ENCODE peak calls at places on chromosomes 11 and 22, in four cellular contexts. V is K562, I is hippocampal formation, U is NAMALWA. A is an unnamed sample.

GRCh38 chr22:43847376-43848289 is 14.7 kb downstream of the SULT4A1 start:
- DNase-seq in V (no peak), I (no peak), U (no peak), A (no peak)

GRCh38 chr11:113242767-113243397 is 71.5 kb upstream of the TTC12 start:
- DNase-seq in V (no peak), I (peak; percentile 62), U (no peak), A (peak; percentile 88)

GRCh38 chr11:65043881-65044501 is 3.0 kb downstream of the SAC3D1 start:
- DNase-seq in V (no peak), I (peak; percentile 18), U (no peak), A (no peak)

GRCh38 chr11:128888034-128888985 is 2.8 kb upstream of the KCNJ5 start:
- DNase-seq in V (no peak), I (no peak), U (no peak), A (no peak)

GRCh38 chr22:39117585-39118191 is 20.6 kb downstream of the APOBEC3H start:
- DNase-seq in V (peak; percentile 42), I (peak; percentile 18), U (peak; percentile 74), A (peak; percentile 65)

GRCh38 chr11:69903206-69903605 is 84.0 kb upstream of the FGF3 start:
- DNase-seq in V (no peak), I (no peak), U (no peak), A (no peak)

GRCh38 chr11:68749501-68750196 is 1.7 kb downstream of the TESMIN start:
- DNase-seq in V (no peak), I (no peak), U (no peak), A (no peak)

GRCh38 chr11:105202844-105203548 is 63.4 kb upstream of the CARD18 start:
- DNase-seq in V (no peak), I (no peak), U (no peak), A (peak; percentile 7)

GRCh38 chr11:7577226-7577882 is 63.6 kb downstream of the PPFIBP2 start:
- DNase-seq in V (no peak), I (peak; percentile 83), U (no peak), A (no peak)

GRCh38 chr11:3153291-3153861 is 11.7 kb downstream of the OSBPL5 start:
- DNase-seq in V (no peak), I (no peak), U (no peak), A (no peak)

GRCh38 chr11:71184421-71185210 is 67.8 kb downstream of the SHANK2 start:
- DNase-seq in V (no peak), I (no peak), U (no peak), A (no peak)

GRCh38 chr11:70416881-70417280 is 18.6 kb downstream of the CTTN start:
- DNase-seq in V (no peak), I (no peak), U (no peak), A (no peak)

GRCh38 chr11:96538104-96538503 is 148.3 kb downstream of the JRKL start:
- DNase-seq in V (no peak), I (no peak), U (no peak), A (no peak)

GRCh38 chr11:113296447-113297205 is 17.8 kb upstream of the TTC12 start:
- DNase-seq in V (no peak), I (no peak), U (no peak), A (peak; percentile 63)

GRCh38 chr11:43937434-43938411 is 4.7 kb upstream of the C11orf96 start:
- DNase-seq in V (no peak), I (no peak), U (no peak), A (no peak)

GRCh38 chr11:6667733-6668374 is 12.2 kb upstream of the DCHS1 start:
- DNase-seq in V (peak; percentile 48), I (no peak), U (peak; percentile 63), A (peak; percentile 19)

GRCh38 chr11:26187639-26188038 is 144.3 kb upstream of the ANO3 start:
- DNase-seq in V (no peak), I (no peak), U (no peak), A (no peak)

GRCh38 chr11:40292636-40293585 is 1166.5 kb downstream of the LRRC4C start:
- DNase-seq in V (no peak), I (no peak), U (no peak), A (no peak)

GRCh38 chr11:76086713-76087635 is 119.3 kb downstream of the WNT11 start:
- DNase-seq in V (no peak), I (no peak), U (no peak), A (no peak)

GRCh38 chr22:25405854-25406509 is 158.5 kb upstream of the GRK3 start:
- DNase-seq in V (no peak), I (no peak), U (no peak), A (no peak)

GRCh38 chr11:83162377-83162776 is 5.4 kb downstream of the PCF11 start:
- DNase-seq in V (no peak), I (no peak), U (peak; percentile 54), A (peak; percentile 70)

GRCh38 chr11:3000032-3000961 is 8.2 kb upstream of the NAP1L4 start:
- DNase-seq in V (no peak), I (peak; percentile 95), U (no peak), A (no peak)

GRCh38 chr22:39496131-39496838 is 5.8 kb upstream of the MIEF1 start:
- DNase-seq in V (peak; percentile 51), I (peak; percentile 76), U (peak; percentile 83), A (peak; percentile 82)

GRCh38 chr11:45058344-45058743 is 88.1 kb upstream of the PRDM11 start:
- DNase-seq in V (no peak), I (no peak), U (no peak), A (no peak)

GRCh38 chr22:21078916-21079315 is 33.2 kb downstream of the LRRC74B start:
- DNase-seq in V (no peak), I (no peak), U (no peak), A (no peak)

GRCh38 chr22:43474161-43475101 is 62.6 kb downstream of the MPPED1 start:
- DNase-seq in V (no peak), I (no peak), U (no peak), A (no peak)

GRCh38 chr11:893008-893654 is 17.5 kb downstream of the CHID1 start:
- DNase-seq in V (no peak), I (no peak), U (no peak), A (no peak)

A was measured in RPMI8226.